ENCODE peak calls at places on chromosomes 6 and 20, in four cellular contexts. W is HepG2, V is A549, Y is GM12878. G is an unnamed sample.
A peak's percentile ranks its signal among the peaks of the same experiment; 100 is the strongest.

GRCh38 chr6:99810295-99810694 is 183.7 kb downstream of the MCHR2 start:
- DNase-seq in V (no peak), W (no peak), Y (no peak), G (no peak)

GRCh38 chr6:126786262-126786661 is 332.2 kb upstream of the RSPO3 start:
- DNase-seq in Y (no peak), W (no peak), V (no peak), G (no peak)

GRCh38 chr6:17281497-17282481 is 628 bp downstream of the RBM24 start:
- DNase-seq in W (no peak), V (no peak), Y (no peak), G (no peak)

GRCh38 chr6:152984387-152984872 is 1.6 kb upstream of the FBXO5 start:
- DNase-seq in W (no peak), Y (peak; percentile 51), V (no peak), G (peak; percentile 26)

GRCh38 chr6:53737746-53738145 is 57.1 kb upstream of the LRRC1 start:
- DNase-seq in Y (no peak), W (peak; percentile 45), V (no peak), G (no peak)

GRCh38 chr6:136684483-136684882 is 107.8 kb downstream of the MAP3K5 start:
- DNase-seq in V (no peak), Y (no peak), W (no peak), G (no peak)

GRCh38 chr20:64169089-64169560 is 4.9 kb downstream of the MYT1 start:
- DNase-seq in V (no peak), W (no peak), Y (no peak), G (no peak)

GRCh38 chr6:32972353-32973143 is 4.2 kb downstream of the BRD2 start:
- DNase-seq in W (no peak), V (peak; percentile 36), Y (no peak), G (peak; percentile 70)

GRCh38 chr6:116631379-116631990 is 15.2 kb downstream of the RSPH4A start:
- DNase-seq in W (peak; percentile 100), V (no peak), Y (no peak), G (no peak)

GRCh38 chr20:60262967-60263603 is 304.9 kb downstream of the CDH26 start:
- DNase-seq in Y (no peak), W (peak; percentile 29), V (peak; percentile 30), G (peak; percentile 58)

GRCh38 chr6:75208564-75209431 is 2.9 kb upstream of the COL12A1 start:
- DNase-seq in V (peak; percentile 49), Y (peak; percentile 23), W (peak; percentile 58), G (peak; percentile 82)

GRCh38 chr20:35768731-35769664 is 2.8 kb upstream of the PHF20 start:
- DNase-seq in W (peak; percentile 82), V (peak; percentile 89), Y (peak; percentile 43), G (peak; percentile 69)

GRCh38 chr20:20593447-20594170 is 118.8 kb downstream of the RALGAPA2 start:
- DNase-seq in W (peak; percentile 71), Y (no peak), V (peak; percentile 51), G (peak; percentile 62)

GRCh38 chr6:145756170-145756662 is 20.9 kb upstream of the EPM2A start:
- DNase-seq in Y (no peak), W (no peak), V (no peak), G (peak; percentile 75)

GRCh38 chr6:169188051-169188863 is 65.4 kb downstream of the THBS2 start:
- DNase-seq in V (no peak), W (no peak), Y (no peak), G (peak; percentile 76)

GRCh38 chr6:129340983-129341382 is 369.0 kb downstream of the ARHGAP18 start:
- DNase-seq in W (no peak), Y (no peak), V (no peak), G (no peak)

GRCh38 chr6:82691997-82692396 is 328.4 kb downstream of the TPBG start:
- DNase-seq in V (no peak), Y (no peak), W (no peak), G (no peak)

GRCh38 chr6:116872771-116873170 is 4.3 kb upstream of the RFX6 start:
- DNase-seq in W (no peak), V (no peak), Y (no peak), G (no peak)

GRCh38 chr6:52517502-52518278 is 59.2 kb downstream of the TRAM2 start:
- DNase-seq in Y (no peak), V (peak; percentile 91), W (peak; percentile 92), G (peak; percentile 87)

GRCh38 chr20:16003310-16003709 is 569.9 kb downstream of the KIF16B start:
- DNase-seq in W (no peak), V (no peak), Y (no peak), G (no peak)

GRCh38 chr20:46112430-46113020 is 5.6 kb upstream of the CD40 start:
- DNase-seq in V (no peak), Y (no peak), W (no peak), G (no peak)

GRCh38 chr6:48426636-48427035 is 315.6 kb upstream of the PTCHD4 start:
- DNase-seq in V (no peak), Y (no peak), W (no peak), G (peak; percentile 15)

GRCh38 chr6:148235446-148235845 is 107.2 kb upstream of the SASH1 start:
- DNase-seq in W (no peak), Y (no peak), V (no peak), G (no peak)

GRCh38 chr20:46286977-46287376 is 21.3 kb downstream of the CDH22 start:
- DNase-seq in W (no peak), V (no peak), Y (no peak), G (no peak)

GRCh38 chr20:20732641-20733040 is 20.2 kb upstream of the RALGAPA2 start:
- DNase-seq in Y (no peak), W (no peak), V (no peak), G (no peak)

GRCh38 chr6:44641344-44641743 is 253.8 kb downstream of the CDC5L start:
- DNase-seq in W (no peak), Y (no peak), V (no peak), G (no peak)

DNA sequence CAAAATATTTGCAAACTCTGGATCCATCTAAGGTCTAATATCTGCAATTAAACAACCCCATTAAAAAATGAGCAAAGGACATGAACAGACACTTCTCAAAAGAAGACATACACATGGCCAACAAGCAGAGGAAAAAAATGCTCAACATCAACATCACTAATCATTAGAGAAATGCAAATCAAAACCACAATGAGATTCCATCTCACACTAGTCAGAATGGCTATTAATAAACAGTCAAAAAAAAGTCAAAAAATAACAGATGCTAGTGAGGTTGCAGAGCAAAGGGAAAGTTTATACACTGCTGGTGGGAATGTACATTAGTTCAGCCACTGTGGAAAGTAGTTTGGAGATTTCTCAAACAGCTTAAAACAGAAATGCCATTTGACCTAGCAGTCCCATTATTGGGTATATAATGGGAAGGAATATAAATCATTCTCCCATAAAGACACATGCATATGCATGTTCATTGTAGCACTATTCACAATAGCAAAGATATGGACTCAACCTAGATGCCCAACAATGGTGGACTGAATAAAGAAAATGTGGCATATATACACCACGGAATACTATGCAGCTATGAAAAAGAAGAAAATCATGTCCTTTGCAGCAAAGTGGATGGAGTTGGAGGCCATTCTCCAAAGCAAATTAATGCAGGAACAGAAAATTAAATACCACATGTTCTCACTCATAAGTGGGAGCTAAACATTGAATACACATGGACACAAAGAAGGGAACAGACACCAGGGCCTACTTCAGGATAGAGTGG is 9.1 kb downstream of the ZNFX1 start:
- DNase-seq in V (no peak), W (no peak), Y (no peak), G (no peak)
- H3K4me3 ChIP-seq in V (no peak overlapping the region), W (no peak overlapping the region), Y (peak overlapping the region; percentile 54), G (peak overlapping the region; percentile 40)

GRCh38 chr6:15349379-15349778 is 103.5 kb downstream of the JARID2 start:
- DNase-seq in Y (no peak), V (no peak), W (no peak), G (no peak)
- TF ChIP-seq MYC in Y (no peak), V (no peak), W (no peak), G (no peak)

GRCh38 chr6:37155394-37156312 is 14.3 kb upstream of the PIM1 start:
- DNase-seq in V (no peak), Y (peak; percentile 97), W (no peak), G (no peak)
- TF ChIP-seq POLR2A in V (no peak), Y (peak; percentile 60), W (no peak), G (no peak)

GRCh38 chr6:20319520-20320357 is 81.9 kb upstream of the E2F3 start:
- DNase-seq in Y (peak; percentile 98), V (no peak), W (no peak), G (peak; percentile 92)
- H3K4me3 ChIP-seq in Y (peak overlapping the region; percentile 53), V (no peak overlapping the region), W (no peak overlapping the region), G (peak overlapping the region; percentile 58)

GRCh38 chr6:122758927-122759334 is 20.6 kb upstream of the FABP7 start:
- DNase-seq in Y (no peak), W (no peak), V (no peak), G (no peak)
- TF ChIP-seq MYC in Y (no peak), W (no peak), V (no peak), G (no peak)

DNA sequence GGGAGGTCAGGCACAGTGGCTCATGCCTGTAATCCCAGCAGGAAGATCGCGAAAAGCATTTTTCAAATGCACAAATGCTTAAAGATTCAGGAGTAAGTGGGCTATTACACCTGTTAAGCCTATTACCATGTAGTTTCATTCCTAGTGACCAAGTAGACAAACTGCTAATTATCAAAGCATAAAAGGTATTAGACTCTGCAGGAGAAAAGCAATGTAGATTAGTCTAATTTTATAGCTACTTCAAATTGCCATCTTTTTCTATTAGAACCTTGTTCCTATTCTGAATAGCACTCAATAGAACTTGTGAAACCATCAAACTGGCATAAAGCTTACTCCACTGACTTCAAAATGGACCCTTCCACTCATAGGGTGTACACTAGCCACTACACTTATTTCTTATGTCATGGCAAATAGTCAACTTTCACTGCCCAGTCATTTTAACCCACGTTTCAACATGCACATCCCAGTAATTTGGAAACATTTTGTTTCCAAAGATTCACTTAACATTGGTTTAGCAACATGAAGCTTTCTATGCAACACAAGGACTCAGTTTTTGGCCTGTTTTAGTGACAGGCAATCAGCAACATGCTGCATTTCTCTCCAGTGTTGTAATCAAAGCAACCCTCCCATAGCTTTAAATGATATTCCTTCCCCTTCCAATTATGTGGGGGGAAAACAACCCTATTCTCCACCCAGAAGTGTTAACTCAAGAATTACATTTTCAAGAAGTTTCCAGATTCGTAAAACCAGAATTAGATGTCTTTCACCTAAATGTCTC is 3.9 kb downstream of the EEF1A1 start:
- DNase-seq in W (no peak), V (no peak), Y (no peak), G (peak; percentile 54)
- TF ChIP-seq POLR2A in W (peak; percentile 86), V (no peak), Y (peak; percentile 47), G (no peak)

G was measured in NB4.